ENCODE peak calls at places on chromosomes 11 and 22, in ten cellular contexts. E is brain microvascular endothelial cell, W is heart left ventricle, C is aorta, U is cardiac muscle cell, I is K562, X is neuronal stem cell, B is ovary, A is fibroblast of lung, J is heart right ventricle. T is an unnamed sample.

GRCh38 chr11:73995247-73995646 is 12.6 kb upstream of the UCP2 start:
- DNase-seq in W (no peak), J (no peak), I (no peak), X (no peak), B (no peak), U (no peak), E (no peak), A (no peak), C (no peak), T (no peak)

GRCh38 chr11:4466168-4466891 is 16.1 kb upstream of the OR52K1 start:
- DNase-seq in X (no peak), W (no peak), U (no peak), B (no peak), E (no peak), A (no peak), J (no peak), I (no peak), C (no peak), T (no peak)

GRCh38 chr11:75826463-75827220 is 11.6 kb downstream of the UVRAG start:
- DNase-seq in W (no peak), U (peak), I (no peak), E (no peak), X (no peak), A (no peak), B (no peak), C (no peak), J (no peak), T (no peak)

GRCh38 chr11:33387996-33388395 is 130.8 kb downstream of the HIPK3 start:
- DNase-seq in B (no peak), W (no peak), U (no peak), C (no peak), X (no peak), J (no peak), A (no peak), E (no peak), I (no peak), T (no peak)

GRCh38 chr22:42976131-42976530 is 38.8 kb downstream of the PACSIN2 start:
- DNase-seq in X (no peak), U (no peak), B (no peak), J (no peak), E (no peak), A (no peak), C (no peak), W (no peak), I (no peak), T (no peak)

GRCh38 chr11:66335531-66336233 is 552 bp downstream of the RIN1 start:
- DNase-seq in X (no peak), E (peak), U (peak), C (peak), A (peak), I (no peak), J (no peak), B (no peak), W (no peak), T (no peak)

GRCh38 chr11:103281301-103281700 is 172.1 kb downstream of the DYNC2H1 start:
- DNase-seq in X (no peak), A (peak), B (no peak), J (no peak), U (no peak), E (no peak), C (no peak), I (no peak), W (no peak), T (no peak)

GRCh38 chr11:3217751-3218482 is 696 bp downstream of the MRGPRG start:
- DNase-seq in I (no peak), X (no peak), E (no peak), A (no peak), C (peak), B (peak), U (no peak), J (peak), W (peak), T (no peak)

GRCh38 chr11:86931965-86932332 is 23.2 kb downstream of the FZD4 start:
- DNase-seq in E (peak), J (no peak), I (peak), X (no peak), W (no peak), C (no peak), U (peak), A (peak), B (peak), T (no peak)

GRCh38 chr22:41398921-41399320 is 17.2 kb downstream of the TEF start:
- DNase-seq in B (no peak), W (no peak), U (no peak), X (no peak), A (no peak), C (no peak), I (no peak), J (no peak), E (no peak), T (no peak)

GRCh38 chr22:24894998-24895397 is 51.5 kb downstream of the LHFPL7 start:
- DNase-seq in C (peak), I (no peak), W (peak), X (no peak), U (peak), J (peak), A (peak), B (peak), E (peak), T (peak)

GRCh38 chr11:16942917-16943316 is 71.3 kb downstream of the PLEKHA7 start:
- DNase-seq in E (no peak), U (no peak), I (no peak), A (peak), J (no peak), X (no peak), B (no peak), W (no peak), C (no peak), T (no peak)

GRCh38 chr22:17234144-17234623 is 14.9 kb upstream of the ADA2 start:
- DNase-seq in J (no peak), X (peak), C (peak), E (no peak), B (no peak), A (peak), W (no peak), U (peak), I (no peak), T (no peak)

GRCh38 chr11:117861151-117862018 is 15.1 kb downstream of the FXYD6 start:
- DNase-seq in W (peak), B (peak), E (no peak), J (peak), I (no peak), A (peak), X (peak), C (no peak), U (no peak), T (no peak)

GRCh38 chr11:118911113-118911879 is 14.4 kb downstream of the BCL9L start:
- DNase-seq in J (no peak), I (peak), A (no peak), W (peak), B (no peak), E (no peak), X (no peak), U (peak), C (no peak), T (no peak)

GRCh38 chr11:24093410-24093809 is 403.4 kb upstream of the LUZP2 start:
- DNase-seq in I (no peak), C (no peak), E (no peak), X (no peak), A (no peak), W (no peak), J (no peak), B (no peak), U (peak), T (no peak)

GRCh38 chr22:35634981-35635540 is 13.2 kb upstream of the APOL6 start:
- DNase-seq in E (no peak), C (no peak), J (no peak), A (no peak), W (no peak), U (no peak), B (no peak), I (peak), X (no peak), T (no peak)

GRCh38 chr11:5531053-5531831 is 14.7 kb upstream of the UBQLNL start:
- DNase-seq in X (no peak), A (no peak), C (no peak), W (no peak), U (no peak), I (peak), J (no peak), B (no peak), E (no peak), T (no peak)

GRCh38 chr22:36644333-36644757 is 59.2 kb downstream of the CACNG2 start:
- DNase-seq in E (peak), X (peak), A (peak), W (no peak), C (no peak), B (no peak), U (peak), J (no peak), I (peak), T (peak)

GRCh38 chr11:76806131-76806530 is 23.0 kb downstream of the TSKU start:
- DNase-seq in J (no peak), B (no peak), X (no peak), C (no peak), U (no peak), I (no peak), A (no peak), E (no peak), W (no peak), T (no peak)

GRCh38 chr22:48951836-48952235 is 875.8 kb downstream of the BRD1 start:
- DNase-seq in B (no peak), C (no peak), U (no peak), A (no peak), J (no peak), I (no peak), W (no peak), X (no peak), E (no peak), T (no peak)

GRCh38 chr11:28965824-28966223 is 857.6 kb downstream of the METTL15 start:
- DNase-seq in A (no peak), E (no peak), X (no peak), J (no peak), W (no peak), B (no peak), U (no peak), C (no peak), I (no peak), T (no peak)

GRCh38 chr11:119776031-119776636 is 47.1 kb upstream of the NECTIN1 start:
- DNase-seq in J (no peak), C (no peak), A (no peak), B (no peak), I (no peak), E (no peak), W (no peak), X (no peak), U (no peak), T (no peak)

GRCh38 chr11:110968348-110969062 is 256.3 kb upstream of the ARHGAP20 start:
- DNase-seq in X (no peak), A (no peak), B (no peak), E (no peak), C (no peak), J (no peak), I (no peak), U (peak), W (no peak), T (no peak)

GRCh38 chr11:72716291-72716690 is 35.9 kb downstream of the ARAP1 start:
- DNase-seq in J (no peak), B (no peak), I (no peak), U (no peak), X (no peak), W (no peak), E (no peak), A (peak), C (peak), T (no peak)

GRCh38 chr11:35525501-35526175 is at the start of gene PAMR1:
- DNase-seq in A (peak), U (peak), B (peak), C (peak), I (no peak), X (peak), W (peak), E (peak), J (peak), T (no peak)

GRCh38 chr11:17152306-17152705 is 55.5 kb downstream of the PIK3C2A start:
- DNase-seq in U (no peak), I (no peak), W (no peak), B (no peak), A (no peak), J (no peak), E (no peak), X (no peak), C (no peak), T (no peak)

GRCh38 chr11:8596504-8597046 is 2.5 kb upstream of the STK33 start:
- DNase-seq in W (no peak), I (no peak), B (no peak), A (peak), X (no peak), E (no peak), J (no peak), C (no peak), U (no peak), T (no peak)

GRCh38 chr22:24444729-24445466 is 17.5 kb downstream of the ADORA2A start:
- DNase-seq in A (no peak), E (no peak), X (no peak), B (peak), I (no peak), U (no peak), J (no peak), W (peak), C (no peak), T (no peak)

GRCh38 chr11:19702620-19703019 is 10.0 kb upstream of the NAV2 start:
- DNase-seq in J (no peak), W (no peak), U (no peak), C (no peak), B (no peak), X (no peak), E (no peak), I (no peak), A (no peak), T (no peak)

GRCh38 chr11:19703211-19703610 is 9.4 kb upstream of the NAV2 start:
- DNase-seq in B (no peak), X (no peak), U (no peak), W (no peak), A (no peak), I (no peak), J (no peak), C (peak), E (no peak), T (no peak)

GRCh38 chr11:19705936-19706335 is 6.7 kb upstream of the NAV2 start:
- DNase-seq in B (no peak), X (no peak), W (no peak), J (no peak), I (no peak), A (no peak), C (no peak), U (no peak), E (no peak), T (no peak)

GRCh38 chr11:19701421-19701820 is 11.2 kb upstream of the NAV2 start:
- DNase-seq in J (no peak), A (no peak), B (no peak), C (no peak), X (no peak), W (no peak), U (no peak), I (no peak), E (no peak), T (no peak)

GRCh38 chr11:19704213-19704612 is 8.4 kb upstream of the NAV2 start:
- DNase-seq in W (no peak), E (no peak), A (no peak), B (no peak), J (no peak), U (no peak), I (no peak), X (no peak), C (no peak), T (no peak)
- H3K27ac ChIP-seq in W (no peak), E (no peak), A (no peak), B (no peak), J (no peak), U (no peak), I (no peak), X (no peak), C (no peak), T (no peak)

GRCh38 chr11:64060861-64061444 is 25.2 kb downstream of the FLRT1 start:
- DNase-seq in I (peak), C (peak), J (peak), A (peak), E (peak), W (peak), B (no peak), X (peak), U (peak), T (no peak)
- H3K27ac ChIP-seq in I (no peak), C (no peak), J (no peak), A (no peak), E (no peak), W (no peak), B (no peak), X (no peak), U (no peak), T (no peak)

DNA sequence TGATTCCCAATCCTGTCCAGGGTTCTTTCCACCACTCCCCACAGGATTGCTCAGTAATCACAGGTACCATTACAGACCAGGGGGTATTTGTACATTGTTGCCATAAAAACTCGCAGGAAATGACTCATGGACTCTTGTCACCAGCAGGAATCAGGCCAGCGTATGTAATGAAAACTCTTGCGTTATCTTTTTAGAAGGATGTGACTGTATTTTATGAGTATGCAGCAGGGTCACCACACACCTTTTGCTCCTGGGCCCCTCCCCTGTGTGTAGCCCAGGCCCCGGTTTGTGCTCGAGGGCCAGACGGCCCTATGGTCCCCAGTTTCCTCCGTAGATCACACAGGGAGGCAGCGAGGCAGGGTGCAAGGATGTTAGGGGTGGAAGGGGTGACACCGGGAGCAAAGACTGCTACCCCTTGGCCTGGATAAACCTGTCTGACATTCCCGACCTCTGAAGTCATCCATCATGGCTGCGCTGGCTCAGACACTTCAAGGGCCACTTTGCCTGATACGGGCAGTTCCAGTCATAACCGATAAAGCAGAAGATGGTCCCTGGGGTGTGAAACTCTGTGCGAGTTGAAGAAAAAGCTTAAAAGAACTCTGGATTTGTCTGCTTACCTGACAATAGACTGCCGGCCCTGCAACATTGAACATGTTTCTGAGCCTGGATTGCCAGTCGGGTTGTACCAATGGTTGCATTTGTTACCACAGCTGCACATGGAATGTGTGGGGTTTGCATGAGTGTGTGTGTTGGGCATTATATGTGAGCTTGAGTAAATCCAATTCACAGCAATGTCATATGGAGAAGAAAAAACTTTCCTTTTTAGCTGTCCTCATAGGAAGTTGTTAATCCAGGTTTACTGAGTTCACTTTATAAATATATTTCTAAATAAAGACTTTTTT is 57.0 kb downstream of the MICAL2 start:
- DNase-seq in E (peak), A (peak), W (no peak), J (no peak), U (peak), B (peak), X (no peak), I (peak), C (no peak), T (peak)
- H3K27ac ChIP-seq in E (peak), A (peak), W (peak), J (peak), U (peak), B (no peak), X (no peak), I (peak), C (peak), T (peak)

GRCh38 chr22:50710886-50711285 is 27.1 kb upstream of the ACR start:
- DNase-seq in B (no peak), I (no peak), J (no peak), E (no peak), W (peak), U (no peak), C (no peak), A (no peak), X (no peak), T (no peak)
- H3K27ac ChIP-seq in B (no peak), I (no peak), J (no peak), E (no peak), W (no peak), U (no peak), C (no peak), A (no peak), X (no peak), T (no peak)